ENCODE peak calls at places on chromosomes 11 and 22, in four cellular contexts. T is K562, Y is HepG2, V is GM12878. B is an unnamed sample.
A peak's percentile ranks its signal among the peaks of the same experiment; 100 is the strongest.

GRCh38 chr11:32722255-32722654 is 72.2 kb downstream of the CCDC73 start:
- DNase-seq in Y (no peak), T (no peak), V (no peak), B (no peak)

GRCh38 chr11:9675691-9676090 is 11.8 kb downstream of the SWAP70 start:
- DNase-seq in Y (no peak), T (no peak), V (no peak), B (peak; percentile 26)

GRCh38 chr11:20097319-20098221 is 62.7 kb downstream of the DBX1 start:
- DNase-seq in Y (no peak), T (no peak), V (no peak), B (no peak)

GRCh38 chr22:26751217-26751616 is 93.8 kb downstream of the MIAT start:
- DNase-seq in V (no peak), T (no peak), Y (no peak), B (peak; percentile 79)

GRCh38 chr11:45997599-45997998 is 75.1 kb downstream of the LARGE2 start:
- DNase-seq in V (no peak), Y (no peak), T (peak; percentile 41), B (no peak)

GRCh38 chr11:130858215-130858614 is 58.1 kb downstream of the SNX19 start:
- DNase-seq in T (peak; percentile 77), V (no peak), Y (no peak), B (no peak)

GRCh38 chr11:72223615-72224586 is 666 bp upstream of the INPPL1 start:
- DNase-seq in T (peak; percentile 77), V (no peak), Y (no peak), B (peak; percentile 65)

GRCh38 chr22:21688706-21689381 is 23.0 kb downstream of the PPIL2 start:
- DNase-seq in T (no peak), Y (no peak), V (no peak), B (no peak)

GRCh38 chr11:131867457-131868257 is 497.2 kb downstream of the NTM start:
- DNase-seq in Y (peak; percentile 20), T (no peak), V (no peak), B (peak; percentile 79)

GRCh38 chr11:132463941-132464340 is 1068.4 kb downstream of the OPCML start:
- DNase-seq in V (no peak), Y (no peak), T (no peak), B (no peak)

GRCh38 chr11:121029813-121030445 is 6.0 kb downstream of the TBCEL start:
- DNase-seq in T (no peak), Y (no peak), V (no peak), B (no peak)

GRCh38 chr11:132158696-132159095 is 788.3 kb downstream of the NTM start:
- DNase-seq in Y (no peak), T (no peak), V (no peak), B (no peak)

GRCh38 chr11:14300661-14301304 is 58.2 kb downstream of the RRAS2 start:
- DNase-seq in Y (peak; percentile 59), V (no peak), T (peak; percentile 36), B (peak; percentile 69)
- TF ChIP-seq NR2C2 in Y (no peak), V (no peak), T (no peak), B (no peak)

GRCh38 chr11:128904303-128904871 is 13.2 kb downstream of the KCNJ5 start:
- DNase-seq in Y (no peak), V (no peak), T (no peak), B (no peak)

GRCh38 chr11:128903248-128904041 is 12.3 kb downstream of the KCNJ5 start:
- DNase-seq in Y (no peak), T (no peak), V (no peak), B (no peak)

GRCh38 chr11:128906185-128907065 is 15.3 kb downstream of the KCNJ5 start:
- DNase-seq in T (no peak), V (no peak), Y (no peak), B (no peak)

GRCh38 chr11:128904872-128905344 is 13.8 kb downstream of the KCNJ5 start:
- DNase-seq in V (no peak), Y (no peak), T (peak; percentile 35), B (no peak)

GRCh38 chr11:128905345-128906184 is 14.4 kb downstream of the KCNJ5 start:
- DNase-seq in T (peak; percentile 60), V (no peak), Y (no peak), B (peak; percentile 69)
- TF ChIP-seq NR2C2 in T (no peak), V (no peak), Y (no peak), B (no peak)

DNA sequence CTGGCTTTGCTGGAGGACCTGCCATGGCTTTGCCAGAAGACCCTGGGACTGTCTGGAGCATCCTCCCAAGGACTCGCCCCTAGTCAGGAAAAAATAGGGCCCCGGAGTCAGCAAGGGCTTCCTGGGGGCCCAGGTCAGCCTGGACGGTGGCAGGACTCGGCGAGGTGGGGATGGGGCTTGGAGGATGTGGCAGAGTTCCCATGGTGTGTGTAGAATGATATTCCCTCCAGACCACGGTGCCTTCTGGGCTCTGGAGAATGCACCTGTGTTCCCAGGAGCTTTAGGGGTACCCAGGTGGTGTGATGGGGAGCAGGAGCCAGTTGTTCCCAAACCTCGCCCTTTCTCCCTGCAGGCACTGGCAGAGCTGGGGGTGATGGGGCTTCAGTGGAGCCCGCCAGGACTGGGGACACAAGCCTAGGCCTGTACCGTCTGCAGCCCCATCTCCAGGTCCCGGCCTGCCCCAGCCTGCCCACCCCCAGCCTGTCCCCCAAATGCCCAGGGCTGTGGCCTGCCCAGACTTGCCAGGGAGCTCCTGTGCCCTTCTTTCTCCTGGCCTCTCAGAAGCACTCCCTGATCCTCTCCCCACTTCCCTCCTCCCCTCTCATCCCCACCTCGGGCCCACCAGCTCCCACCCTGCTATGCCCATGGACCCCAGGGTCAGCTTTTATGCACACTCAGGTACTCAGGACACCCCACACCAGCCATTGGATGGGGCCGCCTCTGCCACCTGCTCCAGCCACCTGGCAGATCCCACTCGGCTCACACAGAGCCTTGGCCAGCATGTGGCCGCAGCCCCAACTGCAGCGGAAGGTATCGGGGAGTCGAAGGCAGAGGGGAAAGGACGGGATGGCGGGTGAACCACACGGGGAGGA is 82.2 kb downstream of the CDKN1C start:
- DNase-seq in T (no peak), Y (no peak), V (no peak), B (peak; percentile 11)
- TF ChIP-seq NR2C2 in T (no peak), Y (no peak), V (no peak), B (no peak)

GRCh38 chr11:125211191-125211953 is 46.8 kb downstream of the PKNOX2 start:
- DNase-seq in V (no peak), T (no peak), Y (no peak), B (no peak)
- TF ChIP-seq NR2C2 in V (no peak), T (no peak), Y (no peak), B (no peak)

GRCh38 chr11:61298663-61299244 is 3.6 kb upstream of the VWCE start:
- DNase-seq in Y (peak; percentile 96), T (no peak), V (no peak), B (no peak)
- TF ChIP-seq NR2C2 in Y (no peak), T (no peak), V (no peak), B (no peak)

DNA sequence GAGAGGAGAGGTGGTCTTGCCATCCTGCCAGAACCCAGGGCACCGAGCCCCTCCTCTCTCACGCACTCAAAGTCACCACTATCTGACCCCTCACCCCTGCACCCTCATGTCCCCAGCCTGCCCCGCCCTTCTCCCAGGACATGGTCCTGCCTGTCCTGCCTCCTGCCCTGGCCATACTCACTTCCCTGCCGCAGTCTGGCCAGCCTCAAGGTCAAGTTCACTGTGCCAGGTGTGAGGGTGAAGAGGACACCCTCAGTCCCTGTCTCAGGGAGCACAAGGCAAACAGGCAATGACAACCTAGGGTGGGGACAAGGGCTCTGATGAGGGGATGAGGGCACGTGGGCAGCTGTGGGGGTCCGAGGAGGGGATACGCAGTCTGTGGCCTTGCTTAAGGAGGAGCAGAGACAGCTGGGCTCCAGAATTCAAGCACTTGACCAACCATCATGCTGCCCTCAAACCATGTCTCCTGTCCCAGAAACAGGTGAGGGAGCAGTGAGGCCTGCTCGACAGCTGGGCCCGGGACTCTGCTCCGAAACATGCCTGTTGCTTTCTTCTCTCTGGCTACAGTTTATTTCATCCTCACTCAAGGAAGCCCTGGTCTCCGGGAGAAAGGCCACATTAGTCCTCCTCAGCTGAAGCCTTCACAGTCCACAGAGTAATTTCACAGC is 36.6 kb downstream of the PDGFB start:
- DNase-seq in Y (no peak), V (no peak), T (no peak), B (no peak)
- TF ChIP-seq NR2C2 in Y (no peak), V (no peak), T (no peak), B (no peak)

DNA sequence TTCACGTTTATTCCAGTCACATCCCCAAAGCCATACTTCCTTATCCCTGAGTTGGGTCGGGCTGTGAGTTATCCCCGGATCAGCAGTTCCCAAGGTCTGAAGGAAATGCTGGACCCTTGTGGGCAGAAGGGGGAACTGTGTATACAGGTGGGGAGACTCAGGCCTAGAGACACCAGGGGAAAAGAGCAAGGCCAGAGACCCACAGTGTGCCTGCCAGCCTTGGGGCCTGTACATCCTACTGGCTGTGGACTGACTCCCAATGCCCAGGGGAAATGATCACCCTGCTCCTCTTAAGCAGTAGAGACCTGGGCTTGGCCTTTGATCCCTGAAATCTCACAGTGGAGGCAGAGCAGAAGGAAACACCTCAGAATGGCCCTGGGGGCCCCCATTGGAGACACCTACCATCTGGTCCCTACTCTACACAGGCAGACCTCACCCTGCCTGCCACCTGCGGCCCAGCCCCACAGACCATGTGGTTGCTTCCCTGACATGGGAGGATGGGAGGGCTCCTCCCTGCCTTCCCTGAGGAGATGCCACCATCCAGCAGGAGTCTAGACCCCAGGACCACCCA is 1.3 kb downstream of the SELENOM start:
- DNase-seq in Y (no peak), V (no peak), T (no peak), B (no peak)
- TF ChIP-seq NR2C2 in Y (no peak), V (no peak), T (no peak), B (no peak)

GRCh38 chr11:122595246-122595645 is 60.3 kb upstream of the UBASH3B start:
- DNase-seq in Y (no peak), T (no peak), V (no peak), B (no peak)
- TF ChIP-seq NR2C2 in Y (no peak), T (no peak), V (no peak), B (no peak)

B was measured in WTC11.